ENCODE peak calls at places on chromosomes 3 and 15, in four cellular contexts. U is body of pancreas, I is hepatocyte, D is ascending aorta. R is an unnamed sample. For H3K4me1, the result is how much of the 10 kb centered on the place peaks cover.

GRCh38 chr3:70982700-70983140 is 600.8 kb downstream of the FOXP1 start:
- DNase-seq in D (peak), U (peak), I (peak), R (no peak)

GRCh38 chr3:173440431-173440990 is 43.0 kb downstream of the NLGN1 start:
- DNase-seq in I (no peak), U (no peak), D (no peak), R (no peak)

GRCh38 chr3:60770532-60770931 is 480.7 kb downstream of the FHIT start:
- DNase-seq in D (no peak), I (no peak), U (no peak), R (no peak)

GRCh38 chr15:81809543-81809942 is 236.3 kb downstream of the MEX3B start:
- DNase-seq in D (no peak), I (peak), U (peak), R (peak)

GRCh38 chr15:36183207-36183606 is 396.2 kb upstream of the CDIN1 start:
- DNase-seq in U (no peak), D (no peak), I (no peak), R (no peak)

GRCh38 chr3:138282836-138283235 is 46.8 kb downstream of the NME9 start:
- DNase-seq in U (no peak), D (no peak), I (no peak), R (no peak)

GRCh38 chr15:85828026-85828597 is 33.4 kb upstream of the KLHL25 start:
- DNase-seq in U (no peak), D (no peak), I (no peak), R (no peak)

GRCh38 chr3:192812736-192813383 is 85.5 kb upstream of the FGF12 start:
- DNase-seq in U (peak), D (no peak), I (peak), R (peak)

GRCh38 chr15:101801048-101801447 is 2.3 kb upstream of the OR4F6 start:
- DNase-seq in D (no peak), I (no peak), U (no peak), R (no peak)

GRCh38 chr15:40249477-40250303 is 10.8 kb downstream of the PAK6 start:
- DNase-seq in I (no peak), D (no peak), U (no peak), R (no peak)

GRCh38 chr15:89576417-89576773 is 1.1 kb downstream of the TICRR start:
- DNase-seq in I (no peak), D (no peak), U (no peak), R (no peak)

GRCh38 chr3:40617084-40617483 is 92.3 kb downstream of the ZNF621 start:
- DNase-seq in I (no peak), D (no peak), U (no peak), R (no peak)

GRCh38 chr3:52983336-52983807 is 62.5 kb downstream of the SFMBT1 start:
- DNase-seq in U (peak), D (no peak), I (no peak), R (no peak)

GRCh38 chr3:137771401-137772230 is 7.5 kb downstream of the SOX14 start:
- DNase-seq in I (no peak), D (no peak), U (no peak), R (no peak)

GRCh38 chr3:4581040-4581439 is 87.9 kb downstream of the ITPR1 start:
- DNase-seq in U (peak), I (peak), D (no peak), R (no peak)

DNA sequence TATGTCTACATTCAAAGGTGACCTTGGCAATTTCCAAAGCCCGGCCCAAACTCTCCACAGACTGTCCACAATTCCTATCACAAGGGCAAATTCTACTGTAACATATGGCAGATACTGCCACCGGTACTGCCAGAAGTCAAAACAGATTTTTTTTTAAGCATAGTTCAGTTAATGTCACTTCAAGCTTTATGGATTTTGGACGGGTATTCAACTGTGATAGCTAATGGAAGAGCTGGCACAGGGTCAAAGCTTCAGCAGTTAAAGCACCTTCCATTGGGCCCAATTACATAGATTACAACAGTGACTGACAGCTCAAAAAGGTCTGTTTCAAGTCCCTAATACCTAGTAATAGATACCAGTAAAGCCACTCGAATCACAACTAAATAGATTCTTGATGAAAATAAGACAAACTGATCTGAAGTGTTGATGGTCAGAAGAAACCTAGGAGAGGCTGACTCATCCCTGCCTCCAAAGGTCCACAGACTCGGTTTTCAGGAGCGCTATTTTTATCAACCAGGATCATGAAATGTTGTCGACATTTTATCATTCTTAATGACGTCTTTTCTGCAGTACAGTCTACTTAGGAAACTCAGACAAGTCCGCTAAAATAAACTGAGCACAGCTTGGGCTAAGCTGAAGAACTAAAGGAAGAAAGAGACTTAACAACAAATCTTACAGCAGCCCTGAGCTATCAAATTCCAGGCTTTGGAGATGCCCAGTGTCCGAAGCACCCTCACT is 38.7 kb downstream of the ANXA2 start:
- DNase-seq in D (no peak), I (no peak), U (peak), R (no peak)
- H3K4me1 ChIP-seq in D (under half), I (under half), U (under half), R (under half)

GRCh38 chr3:30513374-30514152 is 92.8 kb upstream of the TGFBR2 start:
- DNase-seq in U (no peak), D (no peak), I (no peak), R (no peak)

GRCh38 chr3:30511524-30512278 is 94.7 kb upstream of the TGFBR2 start:
- DNase-seq in I (peak), D (no peak), U (peak), R (no peak)

GRCh38 chr3:30510596-30510995 is 95.8 kb upstream of the TGFBR2 start:
- DNase-seq in I (no peak), D (no peak), U (no peak), R (no peak)

GRCh38 chr3:30516238-30516637 is 90.2 kb upstream of the TGFBR2 start:
- DNase-seq in I (no peak), D (no peak), U (no peak), R (no peak)

GRCh38 chr3:30512596-30512995 is 93.8 kb upstream of the TGFBR2 start:
- DNase-seq in D (no peak), I (no peak), U (no peak), R (no peak)
- H3K4me1 ChIP-seq in D (under half), I (under half), U (under half), R (under half)

GRCh38 chr3:59266551-59266950 is 216.7 kb upstream of the CFAP20DC start:
- DNase-seq in I (no peak), U (no peak), D (no peak), R (no peak)
- H3K4me1 ChIP-seq in I (under half), U (under half), D (under half), R (under half)

GRCh38 chr15:66740802-66741201 is 38.8 kb downstream of the SMAD6 start:
- DNase-seq in I (peak), D (peak), U (no peak), R (peak)

GRCh38 chr15:66741646-66742045 is 39.6 kb downstream of the SMAD6 start:
- DNase-seq in D (no peak), U (no peak), I (no peak), R (peak)

GRCh38 chr15:66743204-66743603 is 41.2 kb downstream of the SMAD6 start:
- DNase-seq in D (no peak), I (no peak), U (no peak), R (no peak)

GRCh38 chr15:66743703-66744536 is 41.9 kb downstream of the SMAD6 start:
- DNase-seq in U (no peak), D (no peak), I (no peak), R (no peak)

GRCh38 chr15:66742286-66742685 is 40.2 kb downstream of the SMAD6 start:
- DNase-seq in U (no peak), I (no peak), D (no peak), R (no peak)
- H3K4me1 ChIP-seq in U (under half), I (under half), D (half or more), R (under half)

GRCh38 chr3:51980253-51980652 is 3.1 kb upstream of the ACY1 start:
- DNase-seq in I (no peak), U (no peak), D (no peak), R (no peak)
- H3K4me1 ChIP-seq in I (under half), U (under half), D (under half), R (under half)

GRCh38 chr3:46082849-46083248 is 55.6 kb upstream of the XCR1 start:
- DNase-seq in U (no peak), I (no peak), D (no peak), R (no peak)
- H3K4me1 ChIP-seq in U (under half), I (under half), D (under half), R (under half)

DNA sequence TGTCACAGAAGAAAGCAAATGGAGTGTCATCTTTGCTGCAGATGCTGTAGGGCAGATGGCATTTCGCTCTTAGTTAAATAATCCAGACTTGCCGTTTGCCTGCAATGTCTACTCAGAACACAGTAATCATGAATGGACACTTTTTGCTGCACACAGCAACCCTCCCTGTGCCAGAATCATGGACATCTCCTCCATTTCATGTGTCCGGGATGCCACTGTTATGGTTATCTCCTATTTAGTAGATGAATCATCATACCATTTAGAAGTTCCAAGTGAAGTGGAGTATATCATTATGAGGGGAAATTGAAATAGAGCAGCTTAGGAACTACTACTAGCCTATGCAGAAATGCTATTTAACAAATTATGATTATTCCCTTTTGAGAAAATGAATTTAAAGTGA is 118.5 kb downstream of the DUT start:
- DNase-seq in D (no peak), U (no peak), I (no peak), R (no peak)
- H3K4me1 ChIP-seq in D (under half), U (under half), I (under half), R (under half)

DNA sequence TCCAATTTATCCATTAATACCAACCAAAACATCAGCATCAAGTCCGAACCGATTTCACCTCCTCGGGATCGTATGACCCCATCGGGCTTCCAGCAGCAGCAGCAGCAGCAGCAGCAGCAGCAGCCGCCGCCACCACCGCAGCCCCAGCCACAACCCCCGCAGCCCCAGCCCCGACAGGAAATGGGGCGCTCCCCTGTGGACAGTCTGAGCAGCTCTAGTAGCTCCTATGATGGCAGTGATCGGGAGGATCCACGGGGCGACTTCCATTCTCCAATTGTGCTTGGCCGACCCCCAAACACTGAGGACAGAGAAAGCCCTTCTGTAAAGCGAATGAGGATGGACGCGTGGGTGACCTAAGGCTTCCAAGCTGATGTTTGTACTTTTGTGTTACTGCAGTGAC is 20.8 kb downstream of the LYSMD4 start:
- DNase-seq in U (no peak), I (no peak), D (no peak), R (no peak)
- H3K4me1 ChIP-seq in U (under half), I (under half), D (under half), R (under half)

GRCh38 chr3:101898752-101899169 is 49.4 kb downstream of the NFKBIZ start:
- DNase-seq in D (no peak), U (peak), I (no peak), R (no peak)
- H3K4me1 ChIP-seq in D (under half), U (under half), I (under half), R (under half)

GRCh38 chr15:69659454-69660050 is 206.9 kb downstream of the RPLP1 start:
- DNase-seq in I (no peak), D (no peak), U (no peak), R (no peak)

GRCh38 chr15:69660114-69660513 is 207.5 kb downstream of the RPLP1 start:
- DNase-seq in I (no peak), U (no peak), D (no peak), R (no peak)

GRCh38 chr15:69661446-69661845 is 208.8 kb downstream of the RPLP1 start:
- DNase-seq in I (no peak), U (no peak), D (no peak), R (no peak)

GRCh38 chr15:69661871-69662667 is 209.5 kb downstream of the RPLP1 start:
- DNase-seq in D (no peak), I (no peak), U (no peak), R (no peak)

DNA sequence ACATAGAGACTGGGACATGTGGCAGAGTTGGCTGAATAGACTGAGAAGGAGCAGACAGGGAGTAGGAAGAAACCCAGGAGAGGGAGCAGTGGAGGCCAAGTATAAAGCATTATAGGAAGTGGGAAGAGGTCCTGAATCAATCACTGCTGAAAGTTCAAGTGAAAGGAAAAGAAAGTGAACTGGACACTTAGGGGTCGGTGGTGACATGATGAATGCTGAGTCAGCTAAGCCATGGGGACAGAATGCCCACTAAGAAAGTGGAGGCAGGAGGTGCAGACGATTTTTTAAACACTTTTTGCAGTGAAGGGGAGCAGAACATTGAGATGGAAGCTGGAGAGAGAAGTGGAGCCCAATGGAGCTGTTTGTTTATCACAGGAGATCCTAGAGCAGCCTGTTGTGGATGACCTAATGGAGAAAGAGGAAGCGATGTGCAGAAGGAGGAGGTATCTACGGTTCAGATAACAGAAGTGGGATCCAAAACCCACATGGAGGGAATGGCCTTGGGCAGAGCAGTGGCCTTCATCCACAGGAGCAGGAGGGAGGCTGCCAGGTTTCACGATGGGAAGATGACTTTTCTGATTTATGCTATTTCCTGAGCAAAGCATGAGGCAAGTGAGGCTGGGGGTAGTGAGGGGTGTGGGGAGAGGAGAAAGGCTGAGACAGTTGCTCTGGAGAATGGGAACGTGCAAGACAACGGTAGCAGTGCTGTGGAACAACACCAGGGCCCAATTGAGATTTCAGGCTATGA is 208.2 kb downstream of the RPLP1 start:
- DNase-seq in D (no peak), I (no peak), U (peak), R (no peak)
- H3K4me1 ChIP-seq in D (under half), I (under half), U (under half), R (under half)

R was measured in SJCRH30.